ENCODE peak calls at places on chromosomes 3 and 15, in eight cellular contexts. J is bronchial epithelial cell; E is fibroblast of villous mesenchyme; T is HuH-7.5; D is AG08395; Q is stimulated activated CD4-positive, alpha-beta T cell treated with anti-CD3 and anti-CD28 coated beads, Interleukin-12 subunit alpha, Interleukin-12 subunit beta, amount 100 ng/mL, for 4 hours; M is brain microvascular endothelial cell; U is T1000. V is an unnamed sample.

GRCh38 chr3:39146083-39146501 is 7.3 kb downstream of the CSRNP1 start:
- DNase-seq in J (no peak), E (peak), T (no peak), D (no peak), Q (no peak), M (no peak), U (no peak), V (no peak)

GRCh38 chr3:45109736-45110135 is 36.4 kb downstream of the CDCP1 start:
- DNase-seq in J (no peak), E (peak), T (no peak), D (no peak), Q (no peak), M (no peak), U (no peak), V (no peak)

GRCh38 chr15:66164788-66165187 is 88.8 kb downstream of the MEGF11 start:
- DNase-seq in J (no peak), E (no peak), T (no peak), D (no peak), Q (no peak), M (no peak), U (no peak), V (no peak)

GRCh38 chr3:60513241-60513640 is 738.0 kb downstream of the FHIT start:
- DNase-seq in J (no peak), E (no peak), T (no peak), D (no peak), Q (no peak), M (no peak), U (no peak), V (no peak)

GRCh38 chr15:23497710-23498111 is 50.7 kb upstream of the GOLGA6L2 start:
- DNase-seq in J (no peak), E (peak), T (no peak), D (peak), Q (no peak), M (peak), U (no peak), V (no peak)

GRCh38 chr3:177460100-177460499 is 262.8 kb upstream of the TBL1XR1 start:
- DNase-seq in J (no peak), E (peak), T (no peak), D (no peak), Q (no peak), M (no peak), U (no peak), V (no peak)

GRCh38 chr3:138188013-138188352 is 882 bp downstream of the ARMC8 start:
- DNase-seq in J (peak), E (peak), T (no peak), D (peak), Q (no peak), M (no peak), U (peak), V (peak)

GRCh38 chr3:111867889-111868426 is 8.9 kb downstream of the PHLDB2 start:
- DNase-seq in J (no peak), E (no peak), T (no peak), D (no peak), Q (no peak), M (no peak), U (no peak), V (no peak)

GRCh38 chr3:41863024-41863423 is 98.9 kb downstream of the ULK4 start:
- DNase-seq in J (peak), E (no peak), T (no peak), D (no peak), Q (no peak), M (no peak), U (no peak), V (no peak)

GRCh38 chr15:79168922-79169322 is 78.3 kb upstream of the RASGRF1 start:
- DNase-seq in J (peak), E (no peak), T (no peak), D (no peak), Q (no peak), M (peak), U (no peak), V (no peak)